ENCODE peak calls at places on chromosomes 16 and 17, in ten cellular contexts. F is T-helper 1 cell, W is tibial nerve, S is NCI-H1417, U is NCI-H1092 treated with DMSO at 0.1 percent for 48 hours, V is left ventricle myocardium superior, L is AG04450, H is HEK293T, A is left cardiac atrium, X is AG04449. D is an unnamed sample.

GRCh38 chr17:10875984-10876555 is 38.2 kb upstream of the PIRT start:
- DNase-seq in F (no peak), W (peak), S (peak), U (peak), V (peak), L (no peak), H (peak), A (peak), X (no peak), D (peak)

GRCh38 chr17:56870163-56870651 is 36.3 kb downstream of the DGKE start:
- DNase-seq in F (no peak), W (no peak), S (no peak), U (no peak), V (no peak), L (no peak), H (no peak), A (no peak), X (no peak), D (no peak)

GRCh38 chr17:78925234-78925633 is at the start of gene TIMP2:
- DNase-seq in F (peak), W (peak), S (peak), U (peak), V (peak), L (peak), H (peak), A (peak), X (no peak), D (peak)

GRCh38 chr17:82302991-82303943 is 14.1 kb downstream of the CD7 start:
- DNase-seq in F (no peak), W (no peak), S (no peak), U (no peak), V (no peak), L (no peak), H (no peak), A (no peak), X (no peak), D (no peak)

GRCh38 chr17:17506893-17507464 is 10.8 kb upstream of the RASD1 start:
- DNase-seq in F (no peak), W (no peak), S (peak), U (peak), V (peak), L (no peak), H (no peak), A (peak), X (no peak), D (no peak)

GRCh38 chr16:35564889-35565288 is 2105.5 kb downstream of the TP53TG3F start:
- DNase-seq in F (no peak), W (no peak), S (no peak), U (no peak), V (no peak), L (no peak), H (no peak), A (no peak), X (no peak), D (no peak)

GRCh38 chr17:13031718-13032350 is 14.0 kb upstream of the ELAC2 start:
- DNase-seq in F (no peak), W (peak), S (peak), U (no peak), V (peak), L (peak), H (peak), A (peak), X (no peak), D (peak)

GRCh38 chr17:82592751-82593589 is 55.3 kb downstream of the WDR45B start:
- DNase-seq in F (peak), W (peak), S (peak), U (peak), V (peak), L (peak), H (no peak), A (peak), X (no peak), D (peak)

GRCh38 chr17:67068999-67069398 is 24.6 kb downstream of the CACNG1 start:
- DNase-seq in F (no peak), W (no peak), S (no peak), U (peak), V (no peak), L (no peak), H (no peak), A (no peak), X (no peak), D (no peak)

GRCh38 chr17:7557825-7558543 is 566 bp upstream of the TNFSF13 start:
- DNase-seq in F (no peak), W (peak), S (peak), U (peak), V (peak), L (no peak), H (no peak), A (peak), X (no peak), D (no peak)

GRCh38 chr17:65020284-65020683 is 36.3 kb downstream of the GNA13 start:
- DNase-seq in F (no peak), W (no peak), S (no peak), U (no peak), V (no peak), L (peak), H (no peak), A (no peak), X (peak), D (no peak)

GRCh38 chr17:17382901-17383300 is 79.7 kb downstream of the NT5M start:
- DNase-seq in F (no peak), W (no peak), S (no peak), U (no peak), V (no peak), L (no peak), H (no peak), A (no peak), X (no peak), D (no peak)

GRCh38 chr16:8254425-8254824 is 335.9 kb downstream of the TMEM114 start:
- DNase-seq in F (no peak), W (no peak), S (no peak), U (no peak), V (no peak), L (no peak), H (no peak), A (no peak), X (no peak), D (no peak)

GRCh38 chr16:80202831-80203230 is 338.0 kb upstream of the DYNLRB2 start:
- DNase-seq in F (no peak), W (no peak), S (no peak), U (no peak), V (no peak), L (no peak), H (no peak), A (no peak), X (no peak), D (no peak)

GRCh38 chr17:43790311-43790940 is 10.2 kb downstream of the CFAP97D1 start:
- DNase-seq in F (no peak), W (no peak), S (no peak), U (peak), V (no peak), L (no peak), H (no peak), A (no peak), X (no peak), D (no peak)

GRCh38 chr16:66175058-66175457 is 191.4 kb upstream of the CDH5 start:
- DNase-seq in F (no peak), W (no peak), S (no peak), U (no peak), V (no peak), L (no peak), H (no peak), A (no peak), X (no peak), D (no peak)

GRCh38 chr16:68086860-68087268 is 1.7 kb downstream of the NFATC3 start:
- DNase-seq in F (no peak), W (no peak), S (no peak), U (no peak), V (no peak), L (no peak), H (peak), A (no peak), X (no peak), D (no peak)

GRCh38 chr17:81018044-81018802 is 16.7 kb upstream of the BAIAP2 start:
- DNase-seq in F (no peak), W (no peak), S (peak), U (peak), V (peak), L (no peak), H (no peak), A (no peak), X (no peak), D (peak)

GRCh38 chr16:88306860-88307545 is 75.8 kb upstream of the ZNF469 start:
- DNase-seq in F (no peak), W (no peak), S (no peak), U (no peak), V (peak), L (peak), H (no peak), A (no peak), X (peak), D (no peak)

D was measured in NCI-H748 treated with DMSO at 0.1 percent for 48 hours.